ENCODE peak calls at places on chromosomes 3 and 15, in four cellular contexts. One of them, this sample, is unnamed.

GRCh38 chr15:58748040-58748786 is 1.3 kb downstream of the ADAM10 start:
- DNase-seq in uterus: no peak
- DNase-seq in endothelial cell of umbilical vein: peak; percentile 43
- DNase-seq in Peyer's patch: peak; percentile 46
- DNase-seq in this sample: no peak

GRCh38 chr3:152835311-152836102 is 576 bp downstream of the P2RY1 start:
- DNase-seq in uterus: peak; percentile 69
- DNase-seq in endothelial cell of umbilical vein: peak; percentile 55
- DNase-seq in Peyer's patch: no peak
- DNase-seq in this sample: peak; percentile 43

GRCh38 chr3:139937674-139938279 is 2.8 kb downstream of the CLSTN2 start:
- DNase-seq in uterus: peak; percentile 56
- DNase-seq in endothelial cell of umbilical vein: peak; percentile 34
- DNase-seq in Peyer's patch: no peak
- DNase-seq in this sample: no peak

GRCh38 chr3:79817224-79817623 is 49.4 kb upstream of the ROBO1 start:
- DNase-seq in uterus: no peak
- DNase-seq in endothelial cell of umbilical vein: no peak
- DNase-seq in Peyer's patch: no peak
- DNase-seq in this sample: no peak

GRCh38 chr3:156581954-156582353 is 27.0 kb upstream of the SSR3 start:
- DNase-seq in uterus: no peak
- DNase-seq in endothelial cell of umbilical vein: no peak
- DNase-seq in Peyer's patch: no peak
- DNase-seq in this sample: no peak

GRCh38 chr3:14698601-14699244 is 23.8 kb downstream of the C3orf20 start:
- DNase-seq in uterus: no peak
- DNase-seq in endothelial cell of umbilical vein: no peak
- DNase-seq in Peyer's patch: no peak
- DNase-seq in this sample: no peak

GRCh38 chr15:90388462-90389182 is 580 bp downstream of the IQGAP1 start:
- DNase-seq in uterus: peak; percentile 70
- DNase-seq in endothelial cell of umbilical vein: peak; percentile 48
- DNase-seq in Peyer's patch: peak; percentile 64
- DNase-seq in this sample: peak; percentile 40

GRCh38 chr15:31869640-31870335 is 160.5 kb upstream of the CHRNA7 start:
- DNase-seq in uterus: peak; percentile 12
- DNase-seq in endothelial cell of umbilical vein: no peak
- DNase-seq in Peyer's patch: no peak
- DNase-seq in this sample: no peak

GRCh38 chr15:68511073-68511991 is 67.5 kb upstream of the CORO2B start:
- DNase-seq in uterus: peak; percentile 75
- DNase-seq in endothelial cell of umbilical vein: no peak
- DNase-seq in Peyer's patch: no peak
- DNase-seq in this sample: no peak

GRCh38 chr3:129349791-129350190 is 71.1 kb downstream of the HMCES start:
- DNase-seq in uterus: no peak
- DNase-seq in endothelial cell of umbilical vein: no peak
- DNase-seq in Peyer's patch: no peak
- DNase-seq in this sample: no peak

GRCh38 chr3:82643948-82644347 is 882.5 kb upstream of the GBE1 start:
- DNase-seq in uterus: no peak
- DNase-seq in endothelial cell of umbilical vein: no peak
- DNase-seq in Peyer's patch: no peak
- DNase-seq in this sample: no peak

GRCh38 chr3:37737134-37737533 is 124.5 kb upstream of the CTDSPL start:
- DNase-seq in uterus: no peak
- DNase-seq in endothelial cell of umbilical vein: no peak
- DNase-seq in Peyer's patch: no peak
- DNase-seq in this sample: no peak

GRCh38 chr3:128498127-128498626 is 5.2 kb upstream of the GATA2 start:
- DNase-seq in uterus: no peak
- DNase-seq in endothelial cell of umbilical vein: peak; percentile 33
- DNase-seq in Peyer's patch: no peak
- DNase-seq in this sample: no peak

GRCh38 chr15:97235285-97235985 is 725.1 kb upstream of the ARRDC4 start:
- DNase-seq in uterus: peak; percentile 58
- DNase-seq in endothelial cell of umbilical vein: peak; percentile 71
- DNase-seq in Peyer's patch: no peak
- DNase-seq in this sample: no peak

GRCh38 chr15:45743309-45744041 is 108.6 kb downstream of the SQOR start:
- DNase-seq in uterus: no peak
- DNase-seq in endothelial cell of umbilical vein: no peak
- DNase-seq in Peyer's patch: no peak
- DNase-seq in this sample: no peak

GRCh38 chr3:143826296-143826695 is 22.0 kb downstream of the SLC9A9 start:
- DNase-seq in uterus: no peak
- DNase-seq in endothelial cell of umbilical vein: no peak
- DNase-seq in Peyer's patch: no peak
- DNase-seq in this sample: peak; percentile 68

GRCh38 chr3:112984485-112984884 is 6.3 kb upstream of the GTPBP8 start:
- DNase-seq in uterus: no peak
- DNase-seq in endothelial cell of umbilical vein: peak; percentile 57
- DNase-seq in Peyer's patch: peak; percentile 58
- DNase-seq in this sample: peak; percentile 46

GRCh38 chr15:45796433-45796832 is 161.6 kb downstream of the SQOR start:
- DNase-seq in uterus: no peak
- DNase-seq in endothelial cell of umbilical vein: no peak
- DNase-seq in Peyer's patch: no peak
- DNase-seq in this sample: no peak

GRCh38 chr3:9142346-9142745 is 107.1 kb downstream of the SRGAP3 start:
- DNase-seq in uterus: no peak
- DNase-seq in endothelial cell of umbilical vein: no peak
- DNase-seq in Peyer's patch: no peak
- DNase-seq in this sample: peak; percentile 74

DNA sequence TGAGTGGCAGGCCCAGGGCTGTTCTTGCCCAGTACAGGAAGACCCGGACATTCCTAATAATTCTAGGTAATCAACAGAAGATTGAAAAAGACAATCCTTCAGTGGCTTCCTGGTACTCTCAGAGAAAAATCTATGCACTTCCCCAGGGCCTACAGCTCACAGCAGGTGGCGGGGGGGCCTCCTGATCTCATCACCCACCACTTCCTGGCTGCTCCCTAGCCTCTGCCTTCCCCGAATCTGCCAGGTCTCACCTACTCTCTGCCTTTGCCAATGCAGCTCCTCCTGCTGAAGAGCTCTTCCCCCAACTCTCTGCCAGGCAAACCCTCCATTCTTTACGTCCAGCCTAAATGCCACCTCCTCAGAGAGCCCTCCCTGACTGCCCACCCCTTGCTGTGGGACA is 37.5 kb downstream of the EHD4 start:
- DNase-seq in uterus: no peak
- DNase-seq in endothelial cell of umbilical vein: peak; percentile 71
- DNase-seq in Peyer's patch: peak; percentile 82
- DNase-seq in this sample: no peak
- TF ChIP-seq POLR2A in uterus: no peak
- TF ChIP-seq POLR2A in endothelial cell of umbilical vein: no peak
- TF ChIP-seq POLR2A in Peyer's patch: no peak
- TF ChIP-seq POLR2A in this sample: no peak

DNA sequence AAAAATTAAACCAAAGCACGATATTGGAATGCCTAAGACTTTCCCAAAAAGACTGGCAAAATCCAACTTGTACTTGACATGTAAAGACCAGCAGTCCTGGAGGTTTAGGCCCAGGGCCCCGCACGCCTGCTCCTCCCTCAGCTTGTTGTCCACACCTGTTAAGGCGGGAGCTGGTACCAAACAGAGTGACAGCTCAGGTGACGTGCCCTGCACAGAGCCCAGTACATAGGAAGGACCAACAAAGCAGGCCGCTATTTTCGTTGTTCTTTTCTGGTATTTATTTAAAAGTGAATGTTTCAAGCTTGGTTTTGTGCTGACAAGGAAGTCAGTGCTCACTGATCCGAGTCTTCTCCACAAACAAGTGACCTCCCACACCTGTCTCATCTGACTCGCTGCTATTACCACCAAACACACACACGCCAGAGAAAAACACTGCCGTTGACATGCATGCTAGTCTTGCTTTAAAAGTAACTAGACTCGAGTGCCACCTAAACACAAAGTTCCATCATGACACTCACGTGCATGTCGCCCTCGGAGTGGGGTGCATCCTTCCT is 50.2 kb downstream of the HERC2 start:
- DNase-seq in uterus: no peak
- DNase-seq in endothelial cell of umbilical vein: no peak
- DNase-seq in Peyer's patch: no peak
- DNase-seq in this sample: no peak
- H3K4me3 ChIP-seq in uterus: no peak overlapping the region
- H3K4me3 ChIP-seq in endothelial cell of umbilical vein: no peak overlapping the region
- H3K4me3 ChIP-seq in Peyer's patch: no peak overlapping the region
- H3K4me3 ChIP-seq in this sample: no peak overlapping the region

GRCh38 chr3:194072691-194073279 is 63.2 kb upstream of the HES1 start:
- DNase-seq in uterus: no peak
- DNase-seq in endothelial cell of umbilical vein: no peak
- DNase-seq in Peyer's patch: no peak
- DNase-seq in this sample: no peak
- TF ChIP-seq POLR2A in uterus: no peak
- TF ChIP-seq POLR2A in endothelial cell of umbilical vein: no peak
- TF ChIP-seq POLR2A in Peyer's patch: no peak
- TF ChIP-seq POLR2A in this sample: no peak

GRCh38 chr3:28124882-28125281 is 116.5 kb upstream of the CMC1 start:
- DNase-seq in uterus: no peak
- DNase-seq in endothelial cell of umbilical vein: no peak
- DNase-seq in Peyer's patch: no peak
- DNase-seq in this sample: no peak
- H3K4me3 ChIP-seq in uterus: no peak overlapping the region
- H3K4me3 ChIP-seq in endothelial cell of umbilical vein: no peak overlapping the region
- H3K4me3 ChIP-seq in Peyer's patch: no peak overlapping the region
- H3K4me3 ChIP-seq in this sample: no peak overlapping the region